ENCODE peak calls at places on chromosome 21, in five cellular contexts. C, T, I, Q and O are unnamed samples.

GRCh38 chr21:44636209-44637017 is 743 bp upstream of the KRTAP10-10 start:
- DNase-seq in C (no peak), T (no peak), I (no peak), Q (no peak), O (no peak)

GRCh38 chr21:14712121-14712520 is 166.0 kb upstream of the SAMSN1 start:
- DNase-seq in C (no peak), T (no peak), I (no peak), Q (no peak), O (no peak)

GRCh38 chr21:38897532-38898421 is 92.0 kb downstream of the ETS2 start:
- DNase-seq in C (no peak), T (peak), I (no peak), Q (peak), O (no peak)

GRCh38 chr21:44872568-44873355 is 728 bp downstream of the PTTG1IP start:
- DNase-seq in C (no peak), T (peak), I (peak), Q (no peak), O (no peak)

GRCh38 chr21:42010507-42011493 is 640 bp upstream of the ZBTB21 start:
- DNase-seq in C (peak), T (peak), I (peak), Q (peak), O (peak)

GRCh38 chr21:38610573-38611251 is 112.4 kb upstream of the ERG start:
- DNase-seq in C (no peak), T (no peak), I (no peak), Q (no peak), O (no peak)

GRCh38 chr21:35488941-35489340 is 439.8 kb upstream of the RUNX1 start:
- DNase-seq in C (no peak), T (no peak), I (no peak), Q (no peak), O (no peak)

GRCh38 chr21:46459356-46460112 is 843 bp downstream of the DIP2A start:
- DNase-seq in C (no peak), T (peak), I (peak), Q (no peak), O (no peak)

GRCh38 chr21:31335957-31336738 is 7.9 kb downstream of the TIAM1 start:
- DNase-seq in C (no peak), T (no peak), I (no peak), Q (no peak), O (peak)

GRCh38 chr21:32257952-32258785 is 20.7 kb downstream of the MIS18A start:
- DNase-seq in C (no peak), T (peak), I (peak), Q (peak), O (peak)

GRCh38 chr21:36504067-36505058 is 24.4 kb upstream of the CLDN14 start:
- DNase-seq in C (peak), T (peak), I (peak), Q (peak), O (no peak)

GRCh38 chr21:18349468-18349867 is 54.1 kb downstream of the TMPRSS15 start:
- DNase-seq in C (no peak), T (no peak), I (no peak), Q (no peak), O (no peak)

GRCh38 chr21:29335720-29336119 is 37.0 kb downstream of the BACH1 start:
- DNase-seq in C (no peak), T (no peak), I (no peak), Q (no peak), O (no peak)

GRCh38 chr21:18951291-18952038 is 547.9 kb upstream of the TMPRSS15 start:
- DNase-seq in C (no peak), T (peak), I (peak), Q (peak), O (no peak)

GRCh38 chr21:32717851-32718316 is 9.9 kb downstream of the SYNJ1 start:
- DNase-seq in C (no peak), T (no peak), I (no peak), Q (no peak), O (no peak)

GRCh38 chr21:33011462-33011861 is 14.3 kb upstream of the OLIG2 start:
- DNase-seq in C (no peak), T (no peak), I (no peak), Q (no peak), O (peak)

GRCh38 chr21:45130324-45130774 is 56.0 kb downstream of the ADARB1 start:
- DNase-seq in C (no peak), T (no peak), I (no peak), Q (no peak), O (no peak)

GRCh38 chr21:44455524-44456206 is 355 bp downstream of the LRRC3 start:
- DNase-seq in C (no peak), T (peak), I (peak), Q (peak), O (no peak)

GRCh38 chr21:42063578-42064521 is 7.3 kb upstream of the UMODL1 start:
- DNase-seq in C (peak), T (peak), I (peak), Q (peak), O (no peak)

GRCh38 chr21:45209685-45210284 is 77.9 kb downstream of the POFUT2 start:
- DNase-seq in C (no peak), T (no peak), I (no peak), Q (no peak), O (no peak)

GRCh38 chr21:46000731-46001641 is 19.4 kb downstream of the COL6A1 start:
- DNase-seq in C (no peak), T (no peak), I (peak), Q (no peak), O (peak)

GRCh38 chr21:46060596-46061061 is 37.3 kb upstream of the COL6A2 start:
- DNase-seq in C (no peak), T (no peak), I (peak), Q (no peak), O (peak)

GRCh38 chr21:21715286-21715969 is 717.2 kb downstream of the NCAM2 start:
- DNase-seq in C (no peak), T (no peak), I (no peak), Q (no peak), O (no peak)

GRCh38 chr21:42413500-42413899 is 9.8 kb downstream of the UBASH3A start:
- DNase-seq in C (no peak), T (no peak), I (no peak), Q (no peak), O (no peak)

GRCh38 chr21:36791695-36792451 is 93.0 kb downstream of the SIM2 start:
- DNase-seq in C (no peak), T (peak), I (peak), Q (no peak), O (no peak)

GRCh38 chr21:34881421-34881820 is 167.7 kb downstream of the RUNX1 start:
- DNase-seq in C (no peak), T (no peak), I (no peak), Q (no peak), O (no peak)

GRCh38 chr21:44957047-44957831 is 17.4 kb downstream of the SLX9 start:
- DNase-seq in C (no peak), T (no peak), I (peak), Q (no peak), O (no peak)

GRCh38 chr21:46540087-46540710 is 64.7 kb downstream of the S100B start:
- DNase-seq in C (no peak), T (no peak), I (peak), Q (no peak), O (no peak)

GRCh38 chr21:28518620-28519019 is 474.1 kb downstream of the LTN1 start:
- DNase-seq in C (no peak), T (no peak), I (no peak), Q (no peak), O (no peak)

GRCh38 chr21:15754640-15755039 is 24.9 kb downstream of the USP25 start:
- DNase-seq in C (no peak), T (no peak), I (no peak), Q (no peak), O (no peak)